ENCODE peak calls at places on chromosome 3, in four cellular contexts. L is fibroblast of the conjunctiva, Z is omental fat pad, D is memory B cell. K is an unnamed sample.
A peak's percentile ranks its signal among the peaks of the same experiment; 100 is the strongest.

GRCh38 chr3:7484636-7485035 is 623.7 kb downstream of the GRM7 start:
- DNase-seq in L (no peak), Z (no peak), D (no peak), K (no peak)

GRCh38 chr3:151835751-151836550 is 22.0 kb downstream of the AADAC start:
- DNase-seq in L (no peak), Z (no peak), D (no peak), K (no peak)

GRCh38 chr3:196141866-196142673 is 60.2 kb upstream of the TFRC start:
- DNase-seq in L (no peak), Z (no peak), D (no peak), K (no peak)

GRCh38 chr3:140736863-140737460 is 59.1 kb downstream of the TRIM42 start:
- DNase-seq in L (peak; percentile 42), Z (peak; percentile 40), D (no peak), K (peak; percentile 58)

GRCh38 chr3:53464424-53464823 is 30.0 kb upstream of the CACNA1D start:
- DNase-seq in L (no peak), Z (no peak), D (no peak), K (no peak)

GRCh38 chr3:141294848-141295247 is 63.2 kb downstream of the PXYLP1 start:
- DNase-seq in L (no peak), Z (no peak), D (no peak), K (peak; percentile 55)

GRCh38 chr3:37910666-37911400 is 49.2 kb downstream of the CTDSPL start:
- DNase-seq in L (no peak), Z (no peak), D (no peak), K (no peak)

GRCh38 chr3:45616158-45616557 is 21.6 kb downstream of the LIMD1 start:
- DNase-seq in L (no peak), Z (no peak), D (no peak), K (no peak)

GRCh38 chr3:134201201-134202130 is 49.2 kb downstream of the RYK start:
- DNase-seq in L (peak; percentile 37), Z (no peak), D (no peak), K (peak; percentile 56)

GRCh38 chr3:139299261-139300132 is 44.3 kb upstream of the MRPS22 start:
- DNase-seq in L (no peak), Z (no peak), D (no peak), K (no peak)

GRCh38 chr3:28476194-28476593 is 127.6 kb upstream of the AZI2 start:
- DNase-seq in L (peak; percentile 49), Z (no peak), D (no peak), K (peak; percentile 29)

GRCh38 chr3:46709147-46709654 is 8.0 kb downstream of the TMIE start:
- DNase-seq in L (no peak), Z (no peak), D (no peak), K (no peak)

GRCh38 chr3:63032876-63033275 is 157.7 kb upstream of the CADPS start:
- DNase-seq in L (no peak), Z (no peak), D (no peak), K (no peak)

K was measured in stromal cell of bone marrow.